ENCODE peak calls at places on chromosome 10, in nine cellular contexts. G is endodermal cell, K is small intestine, C is A549, U is colonic mucosa, A is breast epithelium, W is upper lobe of right lung, O is body of pancreas, P is BE2C. R is an unnamed sample.

GRCh38 chr10:21180604-21181003 is 283.5 kb upstream of the NEBL start:
- DNase-seq in W (no peak), U (no peak), C (no peak), O (no peak), K (no peak), G (no peak), A (no peak), P (no peak), R (no peak)

GRCh38 chr10:74953214-74953613 is 126.8 kb downstream of the KAT6B start:
- DNase-seq in G (no peak), P (no peak), W (no peak), A (no peak), O (no peak), U (no peak), C (no peak), K (no peak), R (no peak)

GRCh38 chr10:123797813-123798212 is 93.8 kb downstream of the CPXM2 start:
- DNase-seq in W (no peak), A (no peak), O (no peak), P (no peak), U (peak), C (no peak), G (peak), K (no peak), R (no peak)

GRCh38 chr10:96889415-96890171 is 57.5 kb downstream of the LCOR start:
- DNase-seq in G (no peak), U (no peak), W (no peak), K (no peak), C (no peak), A (no peak), O (peak), P (no peak), R (no peak)

GRCh38 chr10:34768261-34768971 is 46.7 kb downstream of the PARD3 start:
- DNase-seq in C (peak), K (peak), O (peak), P (no peak), G (peak), U (peak), A (peak), W (peak), R (peak)

GRCh38 chr10:14453593-14453992 is 122.9 kb upstream of the FRMD4A start:
- DNase-seq in C (no peak), W (no peak), U (no peak), O (peak), A (no peak), G (no peak), K (no peak), P (no peak), R (no peak)

GRCh38 chr10:116720241-116721047 is 21.9 kb downstream of the HSPA12A start:
- DNase-seq in A (no peak), P (no peak), K (peak), G (peak), U (peak), W (no peak), O (peak), C (no peak), R (peak)

GRCh38 chr10:132611986-132612385 is 74.4 kb downstream of the INPP5A start:
- DNase-seq in P (no peak), K (no peak), U (no peak), G (no peak), C (no peak), W (peak), A (no peak), O (no peak), R (no peak)

GRCh38 chr10:12235796-12236195 is 39.8 kb downstream of the CDC123 start:
- DNase-seq in P (no peak), W (no peak), O (peak), C (no peak), K (no peak), A (no peak), U (no peak), G (no peak), R (no peak)

GRCh38 chr10:71713135-71714040 is 6.2 kb downstream of the C10orf105 start:
- DNase-seq in A (peak), C (no peak), U (peak), W (peak), G (peak), K (no peak), O (peak), P (peak), R (peak)

DNA sequence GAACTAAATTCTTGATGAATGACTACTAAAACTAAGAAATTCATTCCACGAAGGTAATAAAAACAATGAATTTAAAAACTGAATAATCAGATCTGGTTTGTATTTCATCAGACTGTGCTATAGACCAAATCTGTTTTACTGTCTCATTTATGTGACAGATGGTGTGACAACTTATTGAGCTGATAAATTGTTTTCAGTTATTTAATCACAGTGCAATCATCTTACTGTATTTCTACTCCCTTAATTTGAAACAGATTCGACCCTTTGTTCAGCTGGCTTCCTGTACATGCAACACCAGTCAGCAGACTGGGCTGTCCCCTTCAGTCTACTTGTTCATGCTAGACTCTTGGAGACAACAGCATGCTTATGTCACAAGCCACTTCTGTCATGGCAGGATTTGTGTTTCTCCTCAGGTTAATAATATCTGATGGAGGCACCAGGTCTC is 150.9 kb downstream of the MBL2 start:
- DNase-seq in O (no peak), W (no peak), K (no peak), G (no peak), A (no peak), U (no peak), P (peak), C (no peak), R (no peak)
- H3K4me3 ChIP-seq in O (no peak), W (no peak), K (no peak), G (no peak), A (no peak), U (no peak), P (no peak), C (no peak), R (no peak)

GRCh38 chr10:70672993-70673928 is 955 bp downstream of the ADAMTS14 start:
- DNase-seq in U (no peak), O (no peak), G (no peak), W (no peak), P (no peak), C (peak), A (no peak), K (no peak), R (no peak)
- H3K4me3 ChIP-seq in U (peak), O (no peak), G (peak), W (peak), P (peak), C (peak), A (peak), K (no peak), R (peak)

DNA sequence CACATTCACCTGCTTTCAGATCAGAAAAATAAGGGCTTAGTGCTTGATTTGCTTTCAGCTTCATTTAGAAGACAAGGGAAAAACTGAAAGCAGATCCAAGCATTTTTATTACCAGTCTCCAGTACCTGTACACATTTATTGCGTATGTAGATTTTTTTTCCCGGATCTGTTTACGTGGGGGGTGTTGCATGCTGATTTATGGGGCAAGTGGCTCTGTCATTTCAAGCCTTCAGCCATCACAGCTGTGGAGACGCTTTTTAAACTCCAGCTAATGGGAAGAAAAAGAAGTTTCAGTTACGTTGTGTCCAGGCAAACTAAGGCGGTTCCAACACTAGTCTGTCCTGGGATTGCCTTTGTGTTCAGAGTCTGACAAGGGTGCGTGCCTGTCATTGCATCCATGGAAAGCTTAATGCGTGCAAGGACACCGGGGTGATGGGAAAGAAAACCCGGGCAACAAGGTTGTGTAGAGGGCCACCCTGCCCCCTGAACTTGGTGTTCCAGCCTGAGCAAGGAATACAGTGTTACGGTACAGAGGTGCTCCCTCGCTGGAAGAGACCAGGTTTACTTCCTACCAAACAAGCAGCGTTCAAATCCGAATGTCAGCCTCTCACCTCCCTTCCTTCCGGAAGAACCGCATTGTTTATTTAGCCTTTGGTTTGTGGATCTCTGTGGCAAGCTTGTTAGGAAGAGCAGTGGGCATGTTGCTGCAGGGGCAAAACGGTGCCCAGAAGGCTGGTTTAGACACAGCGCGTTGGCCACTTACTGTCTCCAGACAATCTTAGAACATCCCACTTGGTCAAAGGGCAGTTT is 128.2 kb downstream of the FGFR2 start:
- DNase-seq in P (no peak), K (peak), W (no peak), C (no peak), U (peak), G (no peak), O (no peak), A (no peak), R (no peak)
- H3K4me3 ChIP-seq in P (no peak), K (no peak), W (no peak), C (no peak), U (peak), G (no peak), O (no peak), A (no peak), R (no peak)

GRCh38 chr10:49569031-49569765 is 30.3 kb upstream of the ERCC6 start:
- DNase-seq in K (no peak), P (no peak), A (no peak), C (no peak), O (no peak), W (no peak), G (no peak), U (no peak), R (no peak)

GRCh38 chr10:49567810-49568209 is 28.9 kb upstream of the ERCC6 start:
- DNase-seq in U (no peak), W (no peak), K (no peak), C (no peak), P (no peak), G (no peak), A (no peak), O (no peak), R (no peak)

GRCh38 chr10:49564461-49565009 is 25.6 kb upstream of the ERCC6 start:
- DNase-seq in K (no peak), O (no peak), G (no peak), W (no peak), C (no peak), A (no peak), U (no peak), P (no peak), R (no peak)

GRCh38 chr10:49571419-49571818 is 32.5 kb upstream of the ERCC6 start:
- DNase-seq in C (no peak), W (no peak), U (no peak), P (no peak), K (no peak), O (no peak), A (no peak), G (no peak), R (no peak)

GRCh38 chr10:49568235-49568634 is 29.3 kb upstream of the ERCC6 start:
- DNase-seq in K (no peak), W (no peak), U (no peak), G (no peak), O (no peak), P (no peak), C (no peak), A (no peak), R (no peak)
- H3K4me3 ChIP-seq in K (no peak), W (no peak), U (no peak), G (no peak), O (no peak), P (no peak), C (no peak), A (no peak), R (no peak)

DNA sequence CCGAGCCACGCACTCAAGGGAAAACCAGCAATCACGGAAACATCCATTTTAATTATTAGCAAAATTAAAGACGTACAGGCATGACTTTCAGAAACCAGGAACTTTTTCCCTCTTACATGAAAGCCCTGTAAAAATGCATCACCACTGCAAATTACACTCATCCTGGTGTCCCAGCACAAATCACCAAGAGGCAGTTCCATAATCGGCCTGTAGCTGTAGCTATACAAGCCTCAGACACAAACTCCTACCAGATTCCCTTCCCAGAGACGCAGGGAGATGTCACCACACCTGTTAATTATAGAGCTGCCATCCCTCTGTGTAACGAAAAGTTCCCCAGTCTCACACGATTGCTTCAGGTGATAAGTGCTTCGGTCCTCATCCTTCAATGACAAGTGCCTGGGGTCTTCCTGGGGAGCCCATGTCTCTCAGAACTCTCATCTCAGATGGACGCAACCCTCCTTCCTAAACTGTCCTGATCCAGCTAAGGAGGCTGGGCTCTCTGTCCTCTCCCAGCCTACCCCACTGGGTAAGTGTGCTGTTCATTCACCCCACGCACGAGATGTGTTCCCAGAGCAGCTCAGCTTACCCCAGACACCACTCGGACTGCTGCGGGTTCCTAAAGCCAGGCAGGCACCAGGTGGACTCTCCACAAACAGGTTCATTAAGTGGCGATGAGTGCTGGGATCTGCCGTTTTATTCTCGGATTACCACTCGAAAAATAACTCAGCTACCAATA is 5.9 kb downstream of the FGFR2 start:
- DNase-seq in W (peak), K (no peak), C (peak), U (no peak), G (no peak), O (no peak), A (no peak), P (no peak), R (no peak)
- H3K4me3 ChIP-seq in W (no peak), K (no peak), C (no peak), U (no peak), G (no peak), O (no peak), A (no peak), P (no peak), R (no peak)

DNA sequence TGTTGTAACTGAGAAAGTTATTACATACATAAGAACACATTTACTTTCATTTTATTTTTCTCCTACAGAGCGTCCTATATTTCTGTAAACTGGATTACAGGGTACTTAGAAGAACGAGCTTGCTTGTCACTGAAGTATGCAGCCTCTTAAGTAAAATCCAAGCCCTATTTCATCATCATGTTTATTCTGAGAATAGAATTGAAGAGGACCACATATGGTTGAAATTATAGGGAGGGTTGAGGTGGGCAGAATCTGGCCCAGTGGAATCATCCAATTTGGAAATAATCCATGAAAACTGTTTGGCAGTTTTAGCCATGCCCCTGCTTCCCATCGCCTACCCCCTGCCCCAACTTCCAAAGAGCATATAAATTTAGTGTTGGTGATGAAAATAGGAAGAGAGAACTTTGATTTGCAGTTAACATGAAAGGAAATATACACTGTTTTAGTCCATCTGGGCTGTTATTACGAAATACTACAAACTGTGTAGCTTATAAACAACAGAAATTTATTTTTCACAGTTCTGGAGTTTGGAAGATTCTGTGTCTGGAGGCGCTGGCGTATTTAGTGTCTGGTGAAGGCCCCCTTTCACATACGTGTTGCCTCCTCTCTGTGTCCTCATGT is 150.4 kb downstream of the PRKG1 start:
- DNase-seq in O (no peak), A (no peak), P (no peak), G (no peak), W (no peak), U (no peak), C (no peak), K (no peak), R (no peak)
- H3K4me3 ChIP-seq in O (no peak), A (no peak), P (no peak), G (no peak), W (no peak), U (no peak), C (no peak), K (no peak), R (peak)

R was measured in tibial artery.